ENCODE peak calls at places on chromosomes 12 and 14, in ten cellular contexts. P, N, W, Z, J, G, H, S, C and M are unnamed samples.

GRCh38 chr12:76685246-76685678 is 78.7 kb upstream of the ZDHHC17 start:
- DNase-seq in P (peak; percentile 10), N (no peak), W (no peak), Z (peak; percentile 32), J (peak; percentile 28), G (no peak), H (no peak), S (no peak), C (no peak), M (no peak)

GRCh38 chr12:80778005-80778541 is 61.4 kb downstream of the MYF5 start:
- DNase-seq in P (no peak), N (no peak), W (no peak), Z (peak; percentile 96), J (peak; percentile 42), G (no peak), H (peak; percentile 96), S (peak; percentile 71), C (peak; percentile 95), M (peak; percentile 66)

GRCh38 chr12:2613674-2614073 is 181.1 kb upstream of the FKBP4 start:
- DNase-seq in P (no peak), N (no peak), W (no peak), Z (no peak), J (peak; percentile 43), G (no peak), H (peak; percentile 46), S (peak; percentile 72), C (no peak), M (no peak)

GRCh38 chr12:3225796-3226180 is 148.6 kb downstream of the TSPAN9 start:
- DNase-seq in P (no peak), N (no peak), W (no peak), Z (no peak), J (no peak), G (no peak), H (no peak), S (no peak), C (no peak), M (no peak)

GRCh38 chr12:54330442-54330841 is 5.5 kb downstream of the COPZ1 start:
- DNase-seq in P (no peak), N (no peak), W (no peak), Z (no peak), J (no peak), G (no peak), H (no peak), S (no peak), C (no peak), M (no peak)

GRCh38 chr12:25789520-25789919 is 169.0 kb upstream of the RASSF8 start:
- DNase-seq in P (no peak), N (no peak), W (no peak), Z (no peak), J (no peak), G (no peak), H (no peak), S (no peak), C (no peak), M (no peak)

GRCh38 chr14:74841230-74842207 is 34.4 kb downstream of the PROX2 start:
- DNase-seq in P (no peak), N (no peak), W (no peak), Z (peak; percentile 38), J (no peak), G (no peak), H (peak; percentile 91), S (peak; percentile 36), C (no peak), M (no peak)

GRCh38 chr12:123757555-123757954 is 4.5 kb upstream of the DNAH10 start:
- DNase-seq in P (no peak), N (no peak), W (no peak), Z (no peak), J (no peak), G (no peak), H (no peak), S (no peak), C (no peak), M (no peak)

GRCh38 chr14:55389330-55389729 is 22.3 kb downstream of the ATG14 start:
- DNase-seq in P (no peak), N (no peak), W (no peak), Z (no peak), J (no peak), G (no peak), H (no peak), S (no peak), C (no peak), M (no peak)

GRCh38 chr12:52087961-52088820 is 8.7 kb downstream of the SMIM41 start:
- DNase-seq in P (no peak), N (no peak), W (no peak), Z (no peak), J (no peak), G (no peak), H (peak; percentile 71), S (no peak), C (no peak), M (no peak)

GRCh38 chr12:15709524-15709923 is 79.7 kb downstream of the EPS8 start:
- DNase-seq in P (no peak), N (no peak), W (no peak), Z (no peak), J (no peak), G (no peak), H (no peak), S (no peak), C (no peak), M (no peak)

GRCh38 chr12:18139989-18140596 is 50.1 kb upstream of the RERGL start:
- DNase-seq in P (no peak), N (no peak), W (no peak), Z (peak; percentile 58), J (no peak), G (no peak), H (peak; percentile 43), S (no peak), C (no peak), M (peak; percentile 40)

GRCh38 chr14:65237023-65237814 is 134.9 kb upstream of the MAX start:
- DNase-seq in P (no peak), N (no peak), W (no peak), Z (no peak), J (no peak), G (no peak), H (no peak), S (no peak), C (no peak), M (no peak)

GRCh38 chr12:81206425-81206824 is 128.5 kb downstream of the ACSS3 start:
- DNase-seq in P (no peak), N (no peak), W (no peak), Z (no peak), J (no peak), G (no peak), H (no peak), S (no peak), C (peak; percentile 23), M (no peak)

GRCh38 chr14:50796391-50796790 is 34.6 kb downstream of the NIN start:
- DNase-seq in P (no peak), N (no peak), W (no peak), Z (no peak), J (no peak), G (no peak), H (no peak), S (no peak), C (no peak), M (no peak)

GRCh38 chr14:34237677-34238076 is 224.4 kb downstream of the SPTSSA start:
- DNase-seq in P (no peak), N (no peak), W (no peak), Z (no peak), J (no peak), G (no peak), H (no peak), S (no peak), C (no peak), M (no peak)

GRCh38 chr14:56555921-56556570 is 23.6 kb upstream of the TMEM260 start:
- DNase-seq in P (no peak), N (no peak), W (no peak), Z (peak; percentile 14), J (no peak), G (no peak), H (peak; percentile 19), S (no peak), C (peak; percentile 32), M (peak; percentile 31)

GRCh38 chr12:57151741-57152407 is 4.5 kb upstream of the LRP1-AS start:
- DNase-seq in P (no peak), N (no peak), W (no peak), Z (no peak), J (no peak), G (no peak), H (no peak), S (no peak), C (no peak), M (peak; percentile 47)

GRCh38 chr12:10998204-10998603 is at the start of gene TAS2R20:
- DNase-seq in P (no peak), N (no peak), W (no peak), Z (no peak), J (no peak), G (no peak), H (no peak), S (no peak), C (no peak), M (no peak)

GRCh38 chr14:31939934-31940333 is 137.2 kb upstream of the ARHGAP5 start:
- DNase-seq in P (no peak), N (no peak), W (no peak), Z (no peak), J (no peak), G (no peak), H (no peak), S (no peak), C (no peak), M (no peak)

GRCh38 chr14:51053157-51053556 is 41.7 kb downstream of the TRIM9 start:
- DNase-seq in P (no peak), N (no peak), W (no peak), Z (no peak), J (no peak), G (no peak), H (no peak), S (no peak), C (no peak), M (no peak)

GRCh38 chr12:72074956-72075355 is 136.3 kb downstream of the TPH2 start:
- DNase-seq in P (no peak), N (no peak), W (no peak), Z (no peak), J (no peak), G (no peak), H (no peak), S (no peak), C (no peak), M (no peak)

GRCh38 chr12:124917135-124917840 is 2.8 kb upstream of the UBC start:
- DNase-seq in P (no peak), N (peak; percentile 78), W (peak; percentile 85), Z (peak; percentile 99), J (peak; percentile 98), G (no peak), H (peak; percentile 99), S (peak; percentile 94), C (no peak), M (peak; percentile 98)

GRCh38 chr14:70027785-70028428 is 148.7 kb downstream of the SMOC1 start:
- DNase-seq in P (peak; percentile 65), N (peak; percentile 90), W (peak; percentile 24), Z (peak; percentile 58), J (peak; percentile 71), G (no peak), H (peak; percentile 68), S (peak; percentile 41), C (no peak), M (peak; percentile 54)

GRCh38 chr12:58455146-58455545 is 465.2 kb downstream of the LRIG3 start:
- DNase-seq in P (no peak), N (no peak), W (no peak), Z (no peak), J (no peak), G (no peak), H (no peak), S (no peak), C (no peak), M (no peak)

GRCh38 chr14:36346052-36346451 is 25.6 kb upstream of the MBIP start:
- DNase-seq in P (no peak), N (no peak), W (no peak), Z (no peak), J (no peak), G (no peak), H (no peak), S (no peak), C (peak; percentile 98), M (no peak)

GRCh38 chr12:21906919-21907642 is 34.1 kb downstream of the ABCC9 start:
- DNase-seq in P (no peak), N (no peak), W (no peak), Z (no peak), J (no peak), G (no peak), H (no peak), S (no peak), C (no peak), M (no peak)

GRCh38 chr12:38427442-38427841 is 110.9 kb downstream of the ALG10B start:
- DNase-seq in P (no peak), N (no peak), W (no peak), Z (no peak), J (no peak), G (no peak), H (peak; percentile 2), S (no peak), C (no peak), M (no peak)